ENCODE peak calls at places on chromosomes 5 and 9, in four cellular contexts. C is islet precursor cell, P is ovary, W is esophagus squamous epithelium. O is an unnamed sample.

GRCh38 chr5:65625743-65626142 is 916 bp downstream of the SHLD3 start:
- DNase-seq in C (no peak), P (no peak), W (no peak), O (no peak)

GRCh38 chr9:122007837-122008236 is 85.3 kb downstream of the TTLL11 start:
- DNase-seq in C (no peak), P (no peak), W (no peak), O (no peak)

GRCh38 chr9:108784128-108784490 is 71.7 kb downstream of the ACTL7B start:
- DNase-seq in C (no peak), P (no peak), W (no peak), O (no peak)

GRCh38 chr9:92294297-92294676 is 790 bp upstream of the IARS1 start:
- DNase-seq in C (peak; percentile 61), P (no peak), W (no peak), O (no peak)

GRCh38 chr5:95070453-95070852 is 214.4 kb downstream of the MCTP1 start:
- DNase-seq in C (no peak), P (no peak), W (no peak), O (no peak)

GRCh38 chr9:125841444-125841843 is 94.3 kb downstream of the PBX3 start:
- DNase-seq in C (no peak), P (no peak), W (no peak), O (no peak)

GRCh38 chr5:121841900-121842299 is 9.8 kb upstream of the FTMT start:
- DNase-seq in C (no peak), P (no peak), W (no peak), O (no peak)

GRCh38 chr5:67793966-67794365 is 421.6 kb upstream of the PIK3R1 start:
- DNase-seq in C (no peak), P (no peak), W (no peak), O (no peak)

GRCh38 chr9:115211413-115212204 is 93.7 kb upstream of the TNC start:
- DNase-seq in C (no peak), P (no peak), W (no peak), O (no peak)

GRCh38 chr9:108934323-108934885 is at the start of gene ABITRAM:
- DNase-seq in C (peak; percentile 87), P (peak; percentile 74), W (peak; percentile 15), O (no peak)

GRCh38 chr9:120375316-120375715 is 204.7 kb downstream of the CDK5RAP2 start:
- DNase-seq in C (peak; percentile 16), P (no peak), W (no peak), O (no peak)

GRCh38 chr5:136197462-136198142 is 4.6 kb upstream of the SMIM32 start:
- DNase-seq in C (peak; percentile 54), P (no peak), W (no peak), O (no peak)

GRCh38 chr5:136133416-136134383 is 1.1 kb downstream of the SMAD5 start:
- DNase-seq in C (peak; percentile 67), P (peak; percentile 40), W (no peak), O (no peak)

GRCh38 chr9:81893929-81894328 is 34.3 kb upstream of the SPATA31D4 start:
- DNase-seq in C (no peak), P (no peak), W (no peak), O (no peak)

GRCh38 chr5:997711-998110 is 10.9 kb upstream of the NKD2 start:
- DNase-seq in C (peak; percentile 23), P (peak; percentile 5), W (no peak), O (no peak)

GRCh38 chr5:1177826-1178528 is 23.4 kb upstream of the SLC6A19 start:
- DNase-seq in C (no peak), P (no peak), W (no peak), O (no peak)

GRCh38 chr5:10760033-10760975 is 730 bp downstream of the DAP start:
- DNase-seq in C (peak; percentile 67), P (peak; percentile 60), W (no peak), O (no peak)

GRCh38 chr5:142506046-142506445 is 179.8 kb downstream of the FGF1 start:
- DNase-seq in C (no peak), P (no peak), W (no peak), O (no peak)

GRCh38 chr5:74497706-74498105 is 142.8 kb downstream of the ENC1 start:
- DNase-seq in C (no peak), P (no peak), W (no peak), O (no peak)

GRCh38 chr9:93582115-93582514 is 5.7 kb downstream of the PHF2 start:
- DNase-seq in C (peak; percentile 46), P (peak; percentile 15), W (no peak), O (no peak)

O was measured in SIG-M5.